ENCODE peak calls at places on chromosomes 7 and 10, in six cellular contexts. T is SJCRH30, M is ovary, W is cardiac muscle cell, V is PC-3, Q is psoas muscle. H is an unnamed sample.

GRCh38 chr7:32871624-32872371 is 19.8 kb downstream of the KBTBD2 start:
- DNase-seq in T (no peak), M (no peak), W (no peak), V (no peak), Q (no peak), H (no peak)

GRCh38 chr7:14934831-14935230 is 32.3 kb upstream of the DGKB start:
- DNase-seq in T (no peak), M (no peak), W (no peak), V (no peak), Q (no peak), H (no peak)

GRCh38 chr10:11225935-11226334 is 208.3 kb downstream of the CELF2 start:
- DNase-seq in T (peak), M (no peak), W (no peak), V (no peak), Q (no peak), H (peak)

GRCh38 chr7:149097088-149097487 is 6.6 kb upstream of the ZNF786 start:
- DNase-seq in T (no peak), M (no peak), W (peak), V (no peak), Q (no peak), H (no peak)

GRCh38 chr10:63711866-63712716 is 190.9 kb downstream of the REEP3 start:
- DNase-seq in T (peak), M (peak), W (no peak), V (peak), Q (peak), H (peak)

GRCh38 chr10:104077282-104078151 is 8.2 kb downstream of the COL17A1 start:
- DNase-seq in T (no peak), M (no peak), W (no peak), V (no peak), Q (no peak), H (no peak)

GRCh38 chr10:63264852-63265617 is 131.9 kb downstream of the NRBF2 start:
- DNase-seq in T (peak), M (no peak), W (peak), V (peak), Q (no peak), H (no peak)

GRCh38 chr7:129784437-129784782 is 168.3 kb downstream of the UBE2H start:
- DNase-seq in T (no peak), M (no peak), W (no peak), V (no peak), Q (no peak), H (no peak)

GRCh38 chr10:100046088-100046487 is 35.6 kb downstream of the CPN1 start:
- DNase-seq in T (peak), M (peak), W (peak), V (peak), Q (peak), H (no peak)

GRCh38 chr7:74355091-74355490 is 65.9 kb downstream of the CLIP2 start:
- DNase-seq in T (peak), M (peak), W (no peak), V (peak), Q (no peak), H (no peak)

GRCh38 chr7:103915958-103916357 is 73.5 kb downstream of the RELN start:
- DNase-seq in T (no peak), M (no peak), W (no peak), V (peak), Q (no peak), H (no peak)

GRCh38 chr7:25369794-25370193 is 141.5 kb upstream of the NPVF start:
- DNase-seq in T (no peak), M (peak), W (no peak), V (no peak), Q (peak), H (no peak)

GRCh38 chr7:84674236-84674913 is 479.8 kb upstream of the SEMA3A start:
- DNase-seq in T (no peak), M (no peak), W (no peak), V (no peak), Q (no peak), H (peak)

GRCh38 chr10:129725890-129726631 is 238.0 kb downstream of the EBF3 start:
- DNase-seq in T (no peak), M (no peak), W (no peak), V (no peak), Q (no peak), H (no peak)

GRCh38 chr7:6576024-6576866 is 1.0 kb upstream of the ZDHHC4 start:
- DNase-seq in T (no peak), M (no peak), W (no peak), V (peak), Q (no peak), H (no peak)
- H3K27ac ChIP-seq in T (no peak), M (no peak), W (no peak), V (no peak), Q (peak), H (no peak)

GRCh38 chr7:151461096-151461941 is 21.4 kb upstream of the CRYGN start:
- DNase-seq in T (no peak), M (no peak), W (no peak), V (no peak), Q (no peak), H (no peak)

GRCh38 chr7:151461942-151462230 is 21.9 kb upstream of the CRYGN start:
- DNase-seq in T (no peak), M (no peak), W (no peak), V (peak), Q (no peak), H (no peak)

GRCh38 chr7:151459726-151460473 is 20.0 kb upstream of the CRYGN start:
- DNase-seq in T (peak), M (peak), W (peak), V (peak), Q (peak), H (no peak)

GRCh38 chr7:151460474-151460855 is 20.5 kb upstream of the CRYGN start:
- DNase-seq in T (no peak), M (no peak), W (no peak), V (no peak), Q (peak), H (no peak)

DNA sequence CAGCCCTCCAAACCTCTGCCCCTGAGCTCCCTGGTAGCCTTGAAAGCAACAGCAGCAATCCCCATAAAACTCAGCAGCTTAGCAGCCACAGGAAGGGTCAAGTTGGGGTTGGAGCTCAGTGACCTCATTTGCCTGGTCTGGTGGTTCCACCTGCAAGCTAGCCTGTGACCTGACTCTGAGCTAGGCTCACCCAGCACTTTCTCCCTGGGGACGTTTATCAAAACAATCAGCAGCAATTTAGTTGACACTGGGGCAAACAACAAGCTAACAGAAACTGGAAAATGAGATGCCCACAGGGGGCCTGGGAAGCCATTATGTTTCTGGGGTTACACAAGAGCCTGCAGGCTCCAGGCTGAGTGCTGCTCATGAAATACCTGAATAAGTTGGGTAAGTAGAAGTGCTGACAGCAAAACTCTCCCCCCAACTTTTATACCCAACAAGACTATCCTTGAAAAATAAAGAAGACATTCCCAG is 22.4 kb upstream of the CRYGN start:
- DNase-seq in T (no peak), M (no peak), W (no peak), V (no peak), Q (no peak), H (no peak)
- H3K27ac ChIP-seq in T (no peak), M (no peak), W (no peak), V (no peak), Q (peak), H (no peak)

DNA sequence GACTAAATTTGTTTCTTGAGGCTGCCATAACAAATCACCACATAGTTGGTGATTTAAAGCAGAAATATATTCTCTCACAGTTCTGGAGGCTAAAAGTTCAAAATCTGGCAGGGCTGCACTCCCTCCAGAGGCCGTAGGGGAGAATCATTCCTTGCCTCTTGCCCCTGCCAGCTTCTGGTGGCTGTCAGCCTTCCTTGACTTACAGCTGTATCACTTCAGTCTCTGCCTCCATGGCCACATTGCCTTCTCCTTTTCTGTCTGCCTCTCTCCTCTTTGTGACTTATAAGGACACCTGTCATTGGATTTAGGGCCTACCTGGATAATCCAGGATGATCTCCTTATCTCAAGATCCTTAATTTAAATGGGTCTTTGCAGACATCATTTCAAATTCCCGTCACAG is 5.8 kb upstream of the LRRC4 start:
- DNase-seq in T (no peak), M (no peak), W (no peak), V (no peak), Q (no peak), H (no peak)
- H3K27ac ChIP-seq in T (no peak), M (no peak), W (no peak), V (no peak), Q (no peak), H (no peak)

DNA sequence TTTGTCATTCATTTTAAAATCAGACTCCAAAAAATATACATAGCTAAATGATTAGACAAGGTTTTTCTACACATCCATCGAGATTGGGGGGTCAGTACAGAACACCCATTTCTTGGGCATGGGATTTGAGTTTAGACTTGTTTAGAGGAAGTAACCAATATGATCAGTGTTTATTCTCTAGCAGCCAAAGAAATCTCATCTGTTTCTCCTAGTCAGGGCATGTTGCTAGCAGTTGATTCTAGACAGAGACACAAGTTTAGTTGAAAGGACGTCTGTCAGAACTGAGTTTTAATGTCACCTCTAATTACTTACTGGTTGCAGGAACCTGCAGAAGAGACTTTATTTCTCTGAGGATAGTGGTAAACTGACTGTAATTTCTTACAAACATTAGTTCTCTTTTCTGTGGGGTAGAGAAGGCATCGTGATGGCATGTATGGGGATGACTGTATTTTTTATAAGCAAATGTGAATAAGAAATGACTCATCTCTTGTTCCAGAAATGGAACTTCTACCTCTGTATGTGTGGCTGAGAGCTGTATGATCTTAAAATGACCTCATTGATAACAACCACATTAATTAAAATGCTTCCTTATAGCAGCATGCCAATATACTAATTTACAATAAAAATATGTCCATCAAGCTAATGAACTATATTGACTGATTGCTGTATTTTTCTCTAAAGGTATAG is 30.6 kb upstream of the RHOBTB1 start:
- DNase-seq in T (no peak), M (no peak), W (no peak), V (peak), Q (no peak), H (no peak)
- H3K27ac ChIP-seq in T (no peak), M (no peak), W (no peak), V (peak), Q (no peak), H (peak)

GRCh38 chr10:34549001-34549400 is 266.1 kb downstream of the PARD3 start:
- DNase-seq in T (no peak), M (no peak), W (no peak), V (no peak), Q (no peak), H (no peak)
- H3K27ac ChIP-seq in T (no peak), M (no peak), W (no peak), V (no peak), Q (no peak), H (no peak)

DNA sequence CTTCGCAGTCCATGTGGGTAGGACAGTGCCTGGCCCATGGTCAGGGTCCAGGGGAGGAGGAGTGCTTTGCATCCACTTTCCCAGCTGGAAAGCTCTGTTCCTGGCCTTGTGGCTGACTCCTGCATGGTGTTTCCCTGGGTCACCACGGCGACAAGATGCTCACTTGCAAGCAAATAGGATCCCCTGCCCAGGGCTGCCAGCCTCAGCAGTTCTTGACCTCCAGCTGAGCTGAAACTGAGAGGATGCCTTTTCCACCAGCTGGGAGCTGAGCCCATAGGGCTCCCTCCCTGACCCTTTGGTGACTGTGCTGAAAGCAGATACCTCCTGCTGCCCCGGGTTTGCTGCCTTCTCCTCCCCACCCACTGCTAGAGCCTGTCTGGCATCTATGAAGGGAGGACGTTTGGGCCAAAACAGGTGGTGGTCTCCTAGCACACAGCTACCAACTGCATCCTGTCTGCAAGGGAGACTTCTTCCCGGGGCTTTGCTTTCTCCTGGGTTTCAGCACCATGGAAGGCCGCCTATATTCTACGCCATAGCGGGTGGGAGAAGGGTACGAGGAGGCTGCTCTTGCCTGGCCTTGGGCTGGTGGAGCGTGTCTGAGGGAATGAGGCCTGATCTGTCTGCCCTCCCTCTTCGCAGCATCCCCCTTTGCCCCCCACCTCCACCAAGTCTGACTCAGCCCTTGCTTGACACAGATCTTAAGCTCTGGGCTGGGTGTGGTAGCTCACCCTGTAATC is 34.4 kb downstream of the UBTD1 start:
- DNase-seq in T (peak), M (no peak), W (no peak), V (no peak), Q (peak), H (no peak)
- H3K27ac ChIP-seq in T (peak), M (no peak), W (no peak), V (no peak), Q (no peak), H (no peak)

H was measured in epithelial cell of prostate.